ENCODE peak calls at places on chromosome 6, in six cellular contexts. F is endothelial cell of umbilical vein, U is HCT116, G is NB4, V is H1, B is heart left ventricle. Y is an unnamed sample.
A peak's percentile ranks its signal among the peaks of the same experiment; 100 is the strongest.

GRCh38 chr6:167701010-167701409 is 125.7 kb upstream of the AFDN start:
- DNase-seq in F (no peak), U (no peak), G (no peak), V (no peak), B (no peak), Y (no peak)

GRCh38 chr6:48474136-48474535 is 363.1 kb upstream of the PTCHD4 start:
- DNase-seq in F (no peak), U (no peak), G (no peak), V (no peak), B (no peak), Y (no peak)

GRCh38 chr6:30684386-30685156 is 1.9 kb downstream of the PPP1R18 start:
- DNase-seq in F (peak; percentile 35), U (no peak), G (peak; percentile 81), V (no peak), B (peak; percentile 75), Y (no peak)

GRCh38 chr6:53986721-53987526 is 124.3 kb upstream of the MLIP start:
- DNase-seq in F (peak; percentile 7), U (no peak), G (no peak), V (no peak), B (no peak), Y (no peak)

GRCh38 chr6:108765495-108765894 is 82.7 kb upstream of the ARMC2 start:
- DNase-seq in F (no peak), U (no peak), G (no peak), V (no peak), B (no peak), Y (no peak)

GRCh38 chr6:100462990-100463684 is 1.6 kb downstream of the SIM1 start:
- DNase-seq in F (peak; percentile 36), U (no peak), G (no peak), V (no peak), B (no peak), Y (no peak)

GRCh38 chr6:83341765-83342164 is 89.1 kb downstream of the ME1 start:
- DNase-seq in F (no peak), U (no peak), G (no peak), V (no peak), B (no peak), Y (no peak)

GRCh38 chr6:134253681-134254080 is 64.2 kb downstream of the SGK1 start:
- DNase-seq in F (no peak), U (no peak), G (no peak), V (no peak), B (no peak), Y (no peak)

GRCh38 chr6:49409951-49410542 is 53.0 kb downstream of the MMUT start:
- DNase-seq in F (peak; percentile 78), U (peak; percentile 54), G (peak; percentile 64), V (peak; percentile 89), B (peak; percentile 48), Y (peak; percentile 20)

GRCh38 chr6:17725083-17725482 is 18.4 kb upstream of the NUP153 start:
- DNase-seq in F (peak; percentile 75), U (no peak), G (peak; percentile 72), V (peak; percentile 69), B (peak; percentile 82), Y (no peak)

GRCh38 chr6:118588626-118589025 is 40.5 kb downstream of the PLN start:
- DNase-seq in F (no peak), U (no peak), G (no peak), V (no peak), B (no peak), Y (no peak)

GRCh38 chr6:153790881-153791473 is 248.1 kb upstream of the OPRM1 start:
- DNase-seq in F (no peak), U (peak; percentile 15), G (peak; percentile 31), V (no peak), B (no peak), Y (no peak)

GRCh38 chr6:40177596-40177995 is 243.3 kb upstream of the MOCS1 start:
- DNase-seq in F (no peak), U (no peak), G (no peak), V (no peak), B (no peak), Y (no peak)

GRCh38 chr6:89984926-89985743 is 90.9 kb downstream of the GJA10 start:
- DNase-seq in F (no peak), U (no peak), G (peak; percentile 23), V (no peak), B (peak; percentile 91), Y (no peak)

GRCh38 chr6:157380458-157380778 is 572 bp upstream of the ZDHHC14 start:
- DNase-seq in F (no peak), U (no peak), G (no peak), V (no peak), B (no peak), Y (peak; percentile 6)

GRCh38 chr6:157020398-157021266 is 243.5 kb downstream of the ARID1B start:
- DNase-seq in F (peak; percentile 66), U (peak; percentile 22), G (peak; percentile 88), V (no peak), B (peak; percentile 67), Y (peak; percentile 23)

GRCh38 chr6:157556671-157557430 is 175.9 kb downstream of the ZDHHC14 start:
- DNase-seq in F (no peak), U (no peak), G (no peak), V (no peak), B (no peak), Y (no peak)

GRCh38 chr6:112037783-112038216 is 16.1 kb upstream of the CCN6 start:
- DNase-seq in F (peak; percentile 91), U (no peak), G (no peak), V (no peak), B (peak; percentile 64), Y (peak; percentile 63)

GRCh38 chr6:116406678-116407345 is 36.1 kb downstream of the DSE start:
- DNase-seq in F (no peak), U (no peak), G (no peak), V (no peak), B (no peak), Y (no peak)

GRCh38 chr6:124164363-124164762 is 360.7 kb downstream of the NKAIN2 start:
- DNase-seq in F (no peak), U (no peak), G (no peak), V (no peak), B (no peak), Y (no peak)

GRCh38 chr6:130955755-130956154 is 107.3 kb downstream of the EPB41L2 start:
- DNase-seq in F (no peak), U (no peak), G (no peak), V (no peak), B (no peak), Y (no peak)

GRCh38 chr6:130961148-130961547 is 101.9 kb downstream of the EPB41L2 start:
- DNase-seq in F (no peak), U (no peak), G (no peak), V (no peak), B (no peak), Y (no peak)

GRCh38 chr6:130962951-130963350 is 100.1 kb downstream of the EPB41L2 start:
- DNase-seq in F (no peak), U (no peak), G (no peak), V (no peak), B (no peak), Y (no peak)

GRCh38 chr6:130958468-130958867 is 104.6 kb downstream of the EPB41L2 start:
- DNase-seq in F (no peak), U (no peak), G (no peak), V (no peak), B (no peak), Y (no peak)

DNA sequence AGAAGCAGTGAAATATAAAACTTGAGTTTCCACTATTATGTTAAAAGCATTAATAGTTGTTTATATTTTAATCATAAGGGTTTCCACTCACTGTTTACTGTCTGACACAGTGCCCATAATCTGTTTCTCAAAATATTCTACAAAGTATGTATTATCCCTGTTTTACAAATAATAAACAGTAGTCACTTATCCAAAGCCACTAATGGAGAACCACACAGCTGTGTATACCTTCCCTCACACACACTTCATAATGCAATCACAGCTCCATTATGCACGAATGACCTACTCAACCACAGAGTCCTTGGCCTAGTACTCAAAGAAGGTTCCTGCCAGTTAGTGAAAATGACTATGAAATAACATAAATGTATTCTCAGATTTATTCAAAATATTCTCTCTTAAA is 103.1 kb downstream of the EPB41L2 start:
- DNase-seq in F (no peak), U (no peak), G (no peak), V (no peak), B (no peak), Y (no peak)
- TF ChIP-seq POLR2A in F (no peak), U (no peak), G (no peak), V (no peak), B (no peak), Y (no peak)

GRCh38 chr6:47453372-47453936 is 24.1 kb upstream of the CD2AP start:
- DNase-seq in F (no peak), U (no peak), G (no peak), V (no peak), B (no peak), Y (no peak)

GRCh38 chr6:47452899-47453298 is 24.7 kb upstream of the CD2AP start:
- DNase-seq in F (no peak), U (no peak), G (no peak), V (no peak), B (no peak), Y (no peak)

GRCh38 chr6:47455533-47456209 is 21.9 kb upstream of the CD2AP start:
- DNase-seq in F (no peak), U (no peak), G (no peak), V (no peak), B (no peak), Y (no peak)

GRCh38 chr6:47456536-47456975 is 21.0 kb upstream of the CD2AP start:
- DNase-seq in F (no peak), U (no peak), G (no peak), V (no peak), B (no peak), Y (no peak)

GRCh38 chr6:47454713-47455396 is 22.7 kb upstream of the CD2AP start:
- DNase-seq in F (no peak), U (no peak), G (no peak), V (no peak), B (no peak), Y (no peak)
- TF ChIP-seq POLR2A in F (no peak), U (no peak), G (no peak), V (no peak), B (no peak), Y (no peak)

DNA sequence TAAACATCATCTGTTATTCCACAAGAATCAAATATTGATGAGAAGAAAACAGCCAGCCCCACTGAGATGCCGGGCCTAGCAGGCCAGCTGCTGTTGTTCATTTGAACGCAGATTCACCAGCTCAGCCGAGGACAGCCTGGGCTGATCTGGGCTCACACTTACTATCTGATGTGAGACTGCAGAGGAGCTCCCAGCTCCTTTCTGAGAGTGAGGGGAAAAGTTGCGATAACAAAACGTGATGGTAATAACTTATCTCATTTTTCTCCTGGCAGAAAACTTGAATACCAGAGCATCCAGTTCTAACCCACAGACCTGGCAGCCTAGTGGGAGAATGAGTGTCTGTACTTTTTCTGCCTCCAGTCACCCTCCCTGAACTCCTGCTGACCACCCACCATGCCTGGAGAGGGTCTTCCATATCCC is 14.5 kb upstream of the BNIP5 start:
- DNase-seq in F (no peak), U (no peak), G (no peak), V (no peak), B (no peak), Y (no peak)
- TF ChIP-seq POLR2A in F (peak; percentile 8), U (no peak), G (no peak), V (no peak), B (no peak), Y (no peak)

GRCh38 chr6:149480502-149481280 is 4.1 kb downstream of the ZC3H12D start:
- DNase-seq in F (no peak), U (no peak), G (no peak), V (no peak), B (no peak), Y (no peak)
- TF ChIP-seq POLR2A in F (no peak), U (no peak), G (no peak), V (no peak), B (no peak), Y (no peak)

GRCh38 chr6:150866147-150867073 is 908 bp downstream of the MTHFD1L start:
- DNase-seq in F (peak; percentile 95), U (peak; percentile 58), G (peak; percentile 94), V (peak; percentile 91), B (peak; percentile 85), Y (peak; percentile 33)
- TF ChIP-seq POLR2A in F (peak; percentile 93), U (no peak), G (peak; percentile 44), V (peak; percentile 23), B (no peak), Y (peak; percentile 44)